ENCODE peak calls at places on chromosomes 6 and 20, in ten cellular contexts. One of them, this sample, is unnamed.

GRCh38 chr20:54476336-54476928 is 1.0 kb downstream of the DOK5 start:
- DNase-seq in tibial artery: no peak
- DNase-seq in CD4-positive, alpha-beta T cell: no peak
- DNase-seq in GM10248: no peak
- DNase-seq in neural crest cell: no peak
- DNase-seq in HFF-Myc: no peak
- DNase-seq in GM20000: peak
- DNase-seq in AG10803: no peak
- DNase-seq in thoracic aorta: no peak
- DNase-seq in B cell: no peak
- DNase-seq in this sample: no peak

GRCh38 chr20:40632346-40632976 is 56.6 kb downstream of the MAFB start:
- DNase-seq in tibial artery: no peak
- DNase-seq in CD4-positive, alpha-beta T cell: no peak
- DNase-seq in GM10248: no peak
- DNase-seq in neural crest cell: no peak
- DNase-seq in HFF-Myc: no peak
- DNase-seq in GM20000: no peak
- DNase-seq in AG10803: no peak
- DNase-seq in thoracic aorta: no peak
- DNase-seq in B cell: no peak
- DNase-seq in this sample: no peak

GRCh38 chr20:41141153-41141815 is 3.9 kb downstream of the PLCG1 start:
- DNase-seq in tibial artery: peak
- DNase-seq in CD4-positive, alpha-beta T cell: no peak
- DNase-seq in GM10248: no peak
- DNase-seq in neural crest cell: peak
- DNase-seq in HFF-Myc: no peak
- DNase-seq in GM20000: no peak
- DNase-seq in AG10803: peak
- DNase-seq in thoracic aorta: no peak
- DNase-seq in B cell: peak
- DNase-seq in this sample: no peak

GRCh38 chr6:8958894-8959511 is 523.7 kb upstream of the SLC35B3 start:
- DNase-seq in tibial artery: no peak
- DNase-seq in CD4-positive, alpha-beta T cell: no peak
- DNase-seq in GM10248: no peak
- DNase-seq in neural crest cell: no peak
- DNase-seq in HFF-Myc: no peak
- DNase-seq in GM20000: no peak
- DNase-seq in AG10803: no peak
- DNase-seq in thoracic aorta: no peak
- DNase-seq in B cell: no peak
- DNase-seq in this sample: no peak

GRCh38 chr20:19828233-19828632 is 70.2 kb downstream of the RIN2 start:
- DNase-seq in tibial artery: no peak
- DNase-seq in CD4-positive, alpha-beta T cell: no peak
- DNase-seq in GM10248: peak
- DNase-seq in neural crest cell: no peak
- DNase-seq in HFF-Myc: no peak
- DNase-seq in GM20000: peak
- DNase-seq in AG10803: no peak
- DNase-seq in thoracic aorta: no peak
- DNase-seq in B cell: peak
- DNase-seq in this sample: no peak

GRCh38 chr20:20395856-20396600 is 28.1 kb downstream of the INSM1 start:
- DNase-seq in tibial artery: no peak
- DNase-seq in CD4-positive, alpha-beta T cell: no peak
- DNase-seq in GM10248: no peak
- DNase-seq in neural crest cell: peak
- DNase-seq in HFF-Myc: no peak
- DNase-seq in GM20000: no peak
- DNase-seq in AG10803: no peak
- DNase-seq in thoracic aorta: no peak
- DNase-seq in B cell: no peak
- DNase-seq in this sample: no peak

GRCh38 chr20:63409834-63410435 is 48.8 kb upstream of the CHRNA4 start:
- DNase-seq in tibial artery: no peak
- DNase-seq in CD4-positive, alpha-beta T cell: no peak
- DNase-seq in GM10248: no peak
- DNase-seq in neural crest cell: no peak
- DNase-seq in HFF-Myc: no peak
- DNase-seq in GM20000: no peak
- DNase-seq in AG10803: no peak
- DNase-seq in thoracic aorta: no peak
- DNase-seq in B cell: no peak
- DNase-seq in this sample: no peak

GRCh38 chr6:110714143-110714542 is 101.1 kb downstream of the CDK19 start:
- DNase-seq in tibial artery: no peak
- DNase-seq in CD4-positive, alpha-beta T cell: no peak
- DNase-seq in GM10248: no peak
- DNase-seq in neural crest cell: no peak
- DNase-seq in HFF-Myc: no peak
- DNase-seq in GM20000: no peak
- DNase-seq in AG10803: no peak
- DNase-seq in thoracic aorta: no peak
- DNase-seq in B cell: no peak
- DNase-seq in this sample: no peak

GRCh38 chr20:10541668-10542411 is 106.7 kb downstream of the SLX4IP start:
- DNase-seq in tibial artery: no peak
- DNase-seq in CD4-positive, alpha-beta T cell: no peak
- DNase-seq in GM10248: no peak
- DNase-seq in neural crest cell: no peak
- DNase-seq in HFF-Myc: no peak
- DNase-seq in GM20000: no peak
- DNase-seq in AG10803: no peak
- DNase-seq in thoracic aorta: no peak
- DNase-seq in B cell: no peak
- DNase-seq in this sample: no peak

GRCh38 chr6:43076093-43076927 is at the start of gene PTK7:
- DNase-seq in tibial artery: no peak
- DNase-seq in CD4-positive, alpha-beta T cell: no peak
- DNase-seq in GM10248: no peak
- DNase-seq in neural crest cell: peak
- DNase-seq in HFF-Myc: no peak
- DNase-seq in GM20000: peak
- DNase-seq in AG10803: peak
- DNase-seq in thoracic aorta: no peak
- DNase-seq in B cell: no peak
- DNase-seq in this sample: no peak

GRCh38 chr6:14455442-14455841 is 337.9 kb downstream of the CD83 start:
- DNase-seq in tibial artery: no peak
- DNase-seq in CD4-positive, alpha-beta T cell: no peak
- DNase-seq in GM10248: no peak
- DNase-seq in neural crest cell: no peak
- DNase-seq in HFF-Myc: no peak
- DNase-seq in GM20000: no peak
- DNase-seq in AG10803: peak
- DNase-seq in thoracic aorta: no peak
- DNase-seq in B cell: no peak
- DNase-seq in this sample: no peak

GRCh38 chr6:137011406-137011805 is 33.4 kb downstream of the IL20RA start:
- DNase-seq in tibial artery: no peak
- DNase-seq in CD4-positive, alpha-beta T cell: no peak
- DNase-seq in GM10248: no peak
- DNase-seq in neural crest cell: no peak
- DNase-seq in HFF-Myc: no peak
- DNase-seq in GM20000: no peak
- DNase-seq in AG10803: no peak
- DNase-seq in thoracic aorta: no peak
- DNase-seq in B cell: no peak
- DNase-seq in this sample: no peak

DNA sequence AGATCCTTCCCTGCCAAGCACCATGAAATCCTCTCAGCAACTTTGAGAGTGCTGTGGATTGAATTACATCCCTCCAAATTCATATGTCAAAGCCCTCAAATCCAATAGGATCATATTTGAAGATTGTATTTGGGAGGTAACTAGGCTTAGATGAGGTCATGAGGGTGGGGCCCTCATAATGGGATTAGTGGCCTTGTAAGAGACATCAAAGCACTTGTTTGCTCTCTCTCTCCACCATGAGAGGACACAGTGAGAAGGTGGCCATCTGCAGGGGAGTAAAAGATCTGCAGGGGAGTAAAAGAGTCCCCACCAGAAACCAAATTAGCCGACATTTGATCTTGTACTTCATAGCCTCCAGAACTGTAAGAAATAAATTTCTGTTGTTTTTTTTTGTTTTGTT is 298.2 kb downstream of the SAMD5 start:
- DNase-seq in tibial artery: no peak
- DNase-seq in CD4-positive, alpha-beta T cell: no peak
- DNase-seq in GM10248: no peak
- DNase-seq in neural crest cell: no peak
- DNase-seq in HFF-Myc: no peak
- DNase-seq in GM20000: no peak
- DNase-seq in AG10803: no peak
- DNase-seq in thoracic aorta: no peak
- DNase-seq in B cell: no peak
- DNase-seq in this sample: no peak
- TF ChIP-seq CTCF in tibial artery: no peak
- TF ChIP-seq CTCF in CD4-positive, alpha-beta T cell: no peak
- TF ChIP-seq CTCF in GM10248: no peak
- TF ChIP-seq CTCF in neural crest cell: no peak
- TF ChIP-seq CTCF in HFF-Myc: no peak
- TF ChIP-seq CTCF in GM20000: no peak
- TF ChIP-seq CTCF in AG10803: no peak
- TF ChIP-seq CTCF in thoracic aorta: no peak
- TF ChIP-seq CTCF in B cell: no peak
- TF ChIP-seq CTCF in this sample: no peak

GRCh38 chr6:157047951-157048350 is 270.8 kb downstream of the ARID1B start:
- DNase-seq in tibial artery: no peak
- DNase-seq in CD4-positive, alpha-beta T cell: no peak
- DNase-seq in GM10248: no peak
- DNase-seq in neural crest cell: no peak
- DNase-seq in HFF-Myc: no peak
- DNase-seq in GM20000: no peak
- DNase-seq in AG10803: peak
- DNase-seq in thoracic aorta: no peak
- DNase-seq in B cell: no peak
- DNase-seq in this sample: no peak

GRCh38 chr6:157047328-157047727 is 270.1 kb downstream of the ARID1B start:
- DNase-seq in tibial artery: no peak
- DNase-seq in CD4-positive, alpha-beta T cell: no peak
- DNase-seq in GM10248: no peak
- DNase-seq in neural crest cell: no peak
- DNase-seq in HFF-Myc: no peak
- DNase-seq in GM20000: no peak
- DNase-seq in AG10803: no peak
- DNase-seq in thoracic aorta: no peak
- DNase-seq in B cell: no peak
- DNase-seq in this sample: no peak

GRCh38 chr6:157046776-157047175 is 269.6 kb downstream of the ARID1B start:
- DNase-seq in tibial artery: no peak
- DNase-seq in CD4-positive, alpha-beta T cell: no peak
- DNase-seq in GM10248: no peak
- DNase-seq in neural crest cell: no peak
- DNase-seq in HFF-Myc: no peak
- DNase-seq in GM20000: no peak
- DNase-seq in AG10803: peak
- DNase-seq in thoracic aorta: no peak
- DNase-seq in B cell: no peak
- DNase-seq in this sample: no peak

GRCh38 chr6:157049126-157049525 is 271.9 kb downstream of the ARID1B start:
- DNase-seq in tibial artery: no peak
- DNase-seq in CD4-positive, alpha-beta T cell: no peak
- DNase-seq in GM10248: no peak
- DNase-seq in neural crest cell: no peak
- DNase-seq in HFF-Myc: no peak
- DNase-seq in GM20000: no peak
- DNase-seq in AG10803: no peak
- DNase-seq in thoracic aorta: no peak
- DNase-seq in B cell: no peak
- DNase-seq in this sample: no peak

GRCh38 chr6:157045831-157046454 is 268.8 kb downstream of the ARID1B start:
- DNase-seq in tibial artery: no peak
- DNase-seq in CD4-positive, alpha-beta T cell: no peak
- DNase-seq in GM10248: no peak
- DNase-seq in neural crest cell: no peak
- DNase-seq in HFF-Myc: peak
- DNase-seq in GM20000: no peak
- DNase-seq in AG10803: peak
- DNase-seq in thoracic aorta: no peak
- DNase-seq in B cell: no peak
- DNase-seq in this sample: no peak
- TF ChIP-seq CTCF in tibial artery: peak
- TF ChIP-seq CTCF in CD4-positive, alpha-beta T cell: peak
- TF ChIP-seq CTCF in GM10248: peak
- TF ChIP-seq CTCF in neural crest cell: peak
- TF ChIP-seq CTCF in HFF-Myc: peak
- TF ChIP-seq CTCF in GM20000: peak
- TF ChIP-seq CTCF in AG10803: peak
- TF ChIP-seq CTCF in thoracic aorta: peak
- TF ChIP-seq CTCF in B cell: peak
- TF ChIP-seq CTCF in this sample: no peak

GRCh38 chr20:53291548-53291947 is 302.1 kb downstream of the ZNF217 start:
- DNase-seq in tibial artery: no peak
- DNase-seq in CD4-positive, alpha-beta T cell: no peak
- DNase-seq in GM10248: no peak
- DNase-seq in neural crest cell: peak
- DNase-seq in HFF-Myc: no peak
- DNase-seq in GM20000: no peak
- DNase-seq in AG10803: no peak
- DNase-seq in thoracic aorta: no peak
- DNase-seq in B cell: no peak
- DNase-seq in this sample: no peak
- TF ChIP-seq CTCF in tibial artery: no peak
- TF ChIP-seq CTCF in CD4-positive, alpha-beta T cell: no peak
- TF ChIP-seq CTCF in GM10248: no peak
- TF ChIP-seq CTCF in neural crest cell: peak
- TF ChIP-seq CTCF in HFF-Myc: peak
- TF ChIP-seq CTCF in GM20000: peak
- TF ChIP-seq CTCF in AG10803: peak
- TF ChIP-seq CTCF in thoracic aorta: no peak
- TF ChIP-seq CTCF in B cell: no peak
- TF ChIP-seq CTCF in this sample: no peak

DNA sequence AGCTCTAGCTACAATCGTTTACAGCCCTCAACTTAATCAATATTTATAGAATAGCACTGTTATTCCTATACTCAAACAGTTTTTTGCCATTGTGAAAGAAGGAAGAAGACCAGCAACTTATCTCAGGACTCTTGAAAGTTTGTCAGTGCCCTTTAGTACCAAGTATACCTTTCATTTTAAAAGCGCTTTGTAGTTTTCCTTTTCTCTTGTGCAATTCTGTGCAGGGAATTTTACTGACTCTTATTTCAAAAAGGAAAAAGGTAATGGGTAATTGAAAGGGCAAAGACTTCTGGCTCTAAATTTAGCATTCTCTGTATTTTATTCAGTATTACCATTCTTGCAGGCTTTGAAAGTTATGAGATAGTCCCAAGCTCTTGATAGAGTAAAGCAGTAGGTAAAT is 16.8 kb upstream of the RHAG start:
- DNase-seq in tibial artery: no peak
- DNase-seq in CD4-positive, alpha-beta T cell: no peak
- DNase-seq in GM10248: no peak
- DNase-seq in neural crest cell: no peak
- DNase-seq in HFF-Myc: no peak
- DNase-seq in GM20000: no peak
- DNase-seq in AG10803: no peak
- DNase-seq in thoracic aorta: no peak
- DNase-seq in B cell: no peak
- DNase-seq in this sample: no peak
- TF ChIP-seq CTCF in tibial artery: no peak
- TF ChIP-seq CTCF in CD4-positive, alpha-beta T cell: no peak
- TF ChIP-seq CTCF in GM10248: no peak
- TF ChIP-seq CTCF in neural crest cell: no peak
- TF ChIP-seq CTCF in HFF-Myc: no peak
- TF ChIP-seq CTCF in GM20000: no peak
- TF ChIP-seq CTCF in AG10803: no peak
- TF ChIP-seq CTCF in thoracic aorta: no peak
- TF ChIP-seq CTCF in B cell: no peak
- TF ChIP-seq CTCF in this sample: no peak